ENCODE peak calls at places on chromosomes 4 and X, in four cellular contexts. One of them, this sample, is unnamed.

GRCh38 chr4:1611501-1611870 is 72.6 kb downstream of the FAM53A start:
- DNase-seq in HFF-Myc: no peak
- DNase-seq in breast epithelium: no peak
- DNase-seq in stimulated activated CD8-positive, alpha-beta memory T cell treated with anti-CD3 and anti-CD28 coated beads, Interleukin-4, amount 100 ng/mL, for 48 hours: no peak
- DNase-seq in this sample: no peak

GRCh38 chr4:11616856-11617255 is 188.2 kb upstream of the HS3ST1 start:
- DNase-seq in breast epithelium: no peak
- DNase-seq in HFF-Myc: no peak
- DNase-seq in stimulated activated CD8-positive, alpha-beta memory T cell treated with anti-CD3 and anti-CD28 coated beads, Interleukin-4, amount 100 ng/mL, for 48 hours: no peak
- DNase-seq in this sample: no peak

GRCh38 chrX:139094671-139095592 is 383.4 kb upstream of the FGF13 start:
- DNase-seq in HFF-Myc: no peak
- DNase-seq in stimulated activated CD8-positive, alpha-beta memory T cell treated with anti-CD3 and anti-CD28 coated beads, Interleukin-4, amount 100 ng/mL, for 48 hours: no peak
- DNase-seq in breast epithelium: no peak
- DNase-seq in this sample: no peak

GRCh38 chr4:17494258-17494657 is 17.6 kb downstream of the QDPR start:
- DNase-seq in HFF-Myc: peak
- DNase-seq in breast epithelium: no peak
- DNase-seq in stimulated activated CD8-positive, alpha-beta memory T cell treated with anti-CD3 and anti-CD28 coated beads, Interleukin-4, amount 100 ng/mL, for 48 hours: no peak
- DNase-seq in this sample: peak

GRCh38 chrX:39911278-39911897 is 186.4 kb downstream of the BCOR start:
- DNase-seq in stimulated activated CD8-positive, alpha-beta memory T cell treated with anti-CD3 and anti-CD28 coated beads, Interleukin-4, amount 100 ng/mL, for 48 hours: no peak
- DNase-seq in HFF-Myc: no peak
- DNase-seq in breast epithelium: no peak
- DNase-seq in this sample: no peak

GRCh38 chr4:51894246-51894645 is 51.3 kb downstream of the DCUN1D4 start:
- DNase-seq in breast epithelium: no peak
- DNase-seq in HFF-Myc: no peak
- DNase-seq in stimulated activated CD8-positive, alpha-beta memory T cell treated with anti-CD3 and anti-CD28 coated beads, Interleukin-4, amount 100 ng/mL, for 48 hours: no peak
- DNase-seq in this sample: peak

GRCh38 chr4:77493829-77494551 is 111.6 kb upstream of the CXCL13 start:
- DNase-seq in breast epithelium: no peak
- DNase-seq in HFF-Myc: no peak
- DNase-seq in stimulated activated CD8-positive, alpha-beta memory T cell treated with anti-CD3 and anti-CD28 coated beads, Interleukin-4, amount 100 ng/mL, for 48 hours: no peak
- DNase-seq in this sample: no peak

GRCh38 chr4:3766791-3767561 is 791 bp downstream of the ADRA2C start:
- DNase-seq in stimulated activated CD8-positive, alpha-beta memory T cell treated with anti-CD3 and anti-CD28 coated beads, Interleukin-4, amount 100 ng/mL, for 48 hours: peak
- DNase-seq in HFF-Myc: no peak
- DNase-seq in breast epithelium: no peak
- DNase-seq in this sample: no peak

GRCh38 chrX:48472851-48473717 is 2.9 kb upstream of the FTSJ1 start:
- DNase-seq in breast epithelium: no peak
- DNase-seq in stimulated activated CD8-positive, alpha-beta memory T cell treated with anti-CD3 and anti-CD28 coated beads, Interleukin-4, amount 100 ng/mL, for 48 hours: no peak
- DNase-seq in HFF-Myc: no peak
- DNase-seq in this sample: no peak

GRCh38 chr4:137960371-137961050 is 281.6 kb downstream of the SLC7A11 start:
- DNase-seq in breast epithelium: no peak
- DNase-seq in HFF-Myc: peak
- DNase-seq in stimulated activated CD8-positive, alpha-beta memory T cell treated with anti-CD3 and anti-CD28 coated beads, Interleukin-4, amount 100 ng/mL, for 48 hours: no peak
- DNase-seq in this sample: no peak